ENCODE peak calls at places on chromosome 4, in ten cellular contexts. One of them, this sample, is unnamed.

GRCh38 chr4:111652986-111653385 is 492.3 kb upstream of the FAM241A start:
- DNase-seq in mammary epithelial cell: no peak
- DNase-seq in RWPE1: no peak
- DNase-seq in tibial artery: no peak
- DNase-seq in heart left ventricle: no peak
- DNase-seq in GM23338: no peak
- DNase-seq in HepG2: no peak
- DNase-seq in SK-N-MC: no peak
- DNase-seq in GM23248: no peak
- DNase-seq in cardiac muscle cell: no peak
- DNase-seq in this sample: no peak

GRCh38 chr4:17313194-17313593 is 198.7 kb downstream of the QDPR start:
- DNase-seq in mammary epithelial cell: no peak
- DNase-seq in RWPE1: no peak
- DNase-seq in tibial artery: no peak
- DNase-seq in heart left ventricle: no peak
- DNase-seq in GM23338: no peak
- DNase-seq in HepG2: no peak
- DNase-seq in SK-N-MC: no peak
- DNase-seq in GM23248: no peak
- DNase-seq in cardiac muscle cell: no peak
- DNase-seq in this sample: no peak

GRCh38 chr4:184451726-184452125 is 22.6 kb downstream of the IRF2 start:
- DNase-seq in mammary epithelial cell: no peak
- DNase-seq in RWPE1: no peak
- DNase-seq in tibial artery: no peak
- DNase-seq in heart left ventricle: no peak
- DNase-seq in GM23338: no peak
- DNase-seq in HepG2: no peak
- DNase-seq in SK-N-MC: no peak
- DNase-seq in GM23248: no peak
- DNase-seq in cardiac muscle cell: no peak
- DNase-seq in this sample: no peak

GRCh38 chr4:92121099-92121498 is 182.7 kb upstream of the GRID2 start:
- DNase-seq in mammary epithelial cell: no peak
- DNase-seq in RWPE1: no peak
- DNase-seq in tibial artery: no peak
- DNase-seq in heart left ventricle: no peak
- DNase-seq in GM23338: no peak
- DNase-seq in HepG2: no peak
- DNase-seq in SK-N-MC: no peak
- DNase-seq in GM23248: no peak
- DNase-seq in cardiac muscle cell: peak
- DNase-seq in this sample: no peak

GRCh38 chr4:24594887-24595286 is 10.5 kb upstream of the DHX15 start:
- DNase-seq in mammary epithelial cell: peak
- DNase-seq in RWPE1: no peak
- DNase-seq in tibial artery: no peak
- DNase-seq in heart left ventricle: no peak
- DNase-seq in GM23338: no peak
- DNase-seq in HepG2: peak
- DNase-seq in SK-N-MC: no peak
- DNase-seq in GM23248: no peak
- DNase-seq in cardiac muscle cell: peak
- DNase-seq in this sample: no peak

GRCh38 chr4:39085891-39086290 is 23.9 kb downstream of the KLHL5 start:
- DNase-seq in mammary epithelial cell: peak
- DNase-seq in RWPE1: no peak
- DNase-seq in tibial artery: no peak
- DNase-seq in heart left ventricle: no peak
- DNase-seq in GM23338: no peak
- DNase-seq in HepG2: no peak
- DNase-seq in SK-N-MC: no peak
- DNase-seq in GM23248: peak
- DNase-seq in cardiac muscle cell: peak
- DNase-seq in this sample: no peak

GRCh38 chr4:158327525-158327924 is 117.2 kb downstream of the TMEM144 start:
- DNase-seq in mammary epithelial cell: peak
- DNase-seq in RWPE1: no peak
- DNase-seq in tibial artery: no peak
- DNase-seq in heart left ventricle: no peak
- DNase-seq in GM23338: peak
- DNase-seq in HepG2: no peak
- DNase-seq in SK-N-MC: no peak
- DNase-seq in GM23248: no peak
- DNase-seq in cardiac muscle cell: no peak
- DNase-seq in this sample: no peak

GRCh38 chr4:4455199-4455865 is 68.4 kb downstream of the NSG1 start:
- DNase-seq in mammary epithelial cell: no peak
- DNase-seq in RWPE1: no peak
- DNase-seq in tibial artery: no peak
- DNase-seq in heart left ventricle: no peak
- DNase-seq in GM23338: no peak
- DNase-seq in HepG2: no peak
- DNase-seq in SK-N-MC: no peak
- DNase-seq in GM23248: no peak
- DNase-seq in cardiac muscle cell: no peak
- DNase-seq in this sample: no peak

GRCh38 chr4:69308634-69309033 is 28.4 kb downstream of the UGT2B28 start:
- DNase-seq in mammary epithelial cell: no peak
- DNase-seq in RWPE1: no peak
- DNase-seq in tibial artery: no peak
- DNase-seq in heart left ventricle: no peak
- DNase-seq in GM23338: no peak
- DNase-seq in HepG2: no peak
- DNase-seq in SK-N-MC: no peak
- DNase-seq in GM23248: no peak
- DNase-seq in cardiac muscle cell: no peak
- DNase-seq in this sample: no peak

GRCh38 chr4:38224850-38225249 is 264.7 kb downstream of the PTTG2 start:
- DNase-seq in mammary epithelial cell: no peak
- DNase-seq in RWPE1: no peak
- DNase-seq in tibial artery: no peak
- DNase-seq in heart left ventricle: no peak
- DNase-seq in GM23338: no peak
- DNase-seq in HepG2: no peak
- DNase-seq in SK-N-MC: no peak
- DNase-seq in GM23248: no peak
- DNase-seq in cardiac muscle cell: no peak
- DNase-seq in this sample: no peak

GRCh38 chr4:125316781-125317525 is 2.2 kb downstream of the FAT4 start:
- DNase-seq in mammary epithelial cell: peak
- DNase-seq in RWPE1: no peak
- DNase-seq in tibial artery: peak
- DNase-seq in heart left ventricle: peak
- DNase-seq in GM23338: peak
- DNase-seq in HepG2: no peak
- DNase-seq in SK-N-MC: no peak
- DNase-seq in GM23248: peak
- DNase-seq in cardiac muscle cell: peak
- DNase-seq in this sample: no peak

GRCh38 chr4:946517-947471 is 14.5 kb downstream of the TMEM175 start:
- DNase-seq in mammary epithelial cell: no peak
- DNase-seq in RWPE1: no peak
- DNase-seq in tibial artery: no peak
- DNase-seq in heart left ventricle: no peak
- DNase-seq in GM23338: no peak
- DNase-seq in HepG2: no peak
- DNase-seq in SK-N-MC: no peak
- DNase-seq in GM23248: no peak
- DNase-seq in cardiac muscle cell: no peak
- DNase-seq in this sample: no peak

GRCh38 chr4:54645830-54646229 is 11.9 kb upstream of the KIT start:
- DNase-seq in mammary epithelial cell: no peak
- DNase-seq in RWPE1: no peak
- DNase-seq in tibial artery: no peak
- DNase-seq in heart left ventricle: no peak
- DNase-seq in GM23338: no peak
- DNase-seq in HepG2: no peak
- DNase-seq in SK-N-MC: no peak
- DNase-seq in GM23248: peak
- DNase-seq in cardiac muscle cell: no peak
- DNase-seq in this sample: no peak

GRCh38 chr4:1616574-1616964 is 67.5 kb downstream of the FAM53A start:
- DNase-seq in mammary epithelial cell: no peak
- DNase-seq in RWPE1: no peak
- DNase-seq in tibial artery: no peak
- DNase-seq in heart left ventricle: no peak
- DNase-seq in GM23338: no peak
- DNase-seq in HepG2: no peak
- DNase-seq in SK-N-MC: no peak
- DNase-seq in GM23248: no peak
- DNase-seq in cardiac muscle cell: no peak
- DNase-seq in this sample: no peak

GRCh38 chr4:16636304-16636703 is 262.1 kb downstream of the LDB2 start:
- DNase-seq in mammary epithelial cell: no peak
- DNase-seq in RWPE1: no peak
- DNase-seq in tibial artery: no peak
- DNase-seq in heart left ventricle: no peak
- DNase-seq in GM23338: no peak
- DNase-seq in HepG2: no peak
- DNase-seq in SK-N-MC: no peak
- DNase-seq in GM23248: no peak
- DNase-seq in cardiac muscle cell: no peak
- DNase-seq in this sample: no peak

DNA sequence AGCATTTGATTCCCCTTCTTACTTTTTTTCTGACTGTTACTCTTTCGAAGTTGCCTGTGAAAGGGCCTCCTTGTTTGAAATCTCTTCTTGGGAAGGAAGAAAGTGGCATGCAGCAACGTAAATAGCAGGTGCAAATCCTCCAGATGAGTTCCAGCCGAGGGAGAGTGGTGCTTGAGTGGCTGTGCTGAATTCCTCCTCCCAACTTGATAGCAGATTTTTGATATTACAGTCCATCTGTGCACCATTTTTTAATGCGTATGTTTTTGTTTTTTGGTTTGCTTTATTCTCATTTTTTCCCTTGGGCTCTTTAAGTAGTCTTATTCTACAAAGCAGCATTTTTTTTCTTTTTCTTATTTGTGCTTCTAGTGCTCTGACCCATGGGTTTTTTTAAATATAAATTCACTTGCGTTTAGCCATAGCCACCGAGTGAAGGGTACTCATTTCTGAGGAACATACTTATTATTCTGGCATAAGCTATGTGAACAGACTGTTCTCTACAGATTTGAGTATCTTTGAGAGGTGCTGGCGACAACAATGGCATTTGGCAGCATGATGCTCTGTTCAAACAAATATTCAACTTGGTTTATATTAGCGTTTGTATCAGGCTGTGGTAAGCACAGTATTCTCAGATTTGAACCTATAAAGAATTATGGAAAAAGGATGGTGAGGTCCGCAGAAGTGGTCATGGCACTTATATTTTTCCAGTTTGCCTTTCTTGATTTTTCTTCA is 108.9 kb upstream of the LIMCH1 start:
- DNase-seq in mammary epithelial cell: no peak
- DNase-seq in RWPE1: no peak
- DNase-seq in tibial artery: no peak
- DNase-seq in heart left ventricle: no peak
- DNase-seq in GM23338: no peak
- DNase-seq in HepG2: no peak
- DNase-seq in SK-N-MC: no peak
- DNase-seq in GM23248: no peak
- DNase-seq in cardiac muscle cell: no peak
- DNase-seq in this sample: no peak
- H3K27ac ChIP-seq in mammary epithelial cell: no peak
- H3K27ac ChIP-seq in RWPE1: no peak
- H3K27ac ChIP-seq in tibial artery: peak
- H3K27ac ChIP-seq in heart left ventricle: peak
- H3K27ac ChIP-seq in GM23338: no peak
- H3K27ac ChIP-seq in HepG2: no peak
- H3K27ac ChIP-seq in SK-N-MC: peak
- H3K27ac ChIP-seq in GM23248: no peak
- H3K27ac ChIP-seq in cardiac muscle cell: no peak
- H3K27ac ChIP-seq in this sample: peak

DNA sequence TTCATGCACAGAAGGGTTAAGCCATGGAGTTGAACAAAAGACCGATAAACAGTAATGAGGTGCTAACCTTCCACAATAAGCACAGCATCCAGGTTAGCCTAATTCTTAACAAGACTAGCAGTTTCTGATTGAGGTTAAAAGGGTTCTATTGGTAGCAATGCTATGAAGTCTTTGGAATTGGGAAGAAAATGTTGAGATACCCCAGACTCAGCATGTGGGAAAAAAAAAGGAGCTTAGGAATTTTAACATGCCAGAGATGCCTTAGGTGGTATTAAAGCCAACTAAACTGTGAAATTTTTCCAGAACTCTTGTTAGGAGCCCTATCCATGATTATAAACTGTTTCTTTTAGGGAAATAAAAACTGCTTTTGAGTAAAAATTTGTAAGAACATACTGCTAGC is 391.7 kb downstream of the GABRG1 start:
- DNase-seq in mammary epithelial cell: no peak
- DNase-seq in RWPE1: no peak
- DNase-seq in tibial artery: no peak
- DNase-seq in heart left ventricle: no peak
- DNase-seq in GM23338: peak
- DNase-seq in HepG2: no peak
- DNase-seq in SK-N-MC: no peak
- DNase-seq in GM23248: no peak
- DNase-seq in cardiac muscle cell: no peak
- DNase-seq in this sample: no peak
- H3K27ac ChIP-seq in mammary epithelial cell: no peak
- H3K27ac ChIP-seq in RWPE1: no peak
- H3K27ac ChIP-seq in tibial artery: no peak
- H3K27ac ChIP-seq in heart left ventricle: no peak
- H3K27ac ChIP-seq in GM23338: no peak
- H3K27ac ChIP-seq in HepG2: no peak
- H3K27ac ChIP-seq in SK-N-MC: no peak
- H3K27ac ChIP-seq in GM23248: no peak
- H3K27ac ChIP-seq in cardiac muscle cell: no peak
- H3K27ac ChIP-seq in this sample: no peak

DNA sequence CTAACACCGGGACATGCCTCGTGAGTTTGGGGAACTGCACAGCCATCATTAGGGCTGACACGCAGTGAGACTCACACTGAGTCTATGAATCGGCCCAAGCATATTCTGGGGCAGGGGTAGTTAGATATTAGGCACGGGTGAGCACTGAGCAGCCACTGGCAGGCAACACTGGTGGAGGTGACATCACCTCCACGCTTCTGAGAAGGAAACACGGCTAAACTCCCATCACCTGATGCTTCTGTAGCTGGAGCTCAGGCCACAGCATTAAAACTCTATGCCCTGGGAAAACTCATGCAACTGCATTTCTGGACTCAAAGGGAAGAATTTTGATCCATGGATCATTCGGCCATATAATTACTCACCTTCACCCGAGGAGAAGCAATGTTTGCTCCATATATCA is 100.8 kb upstream of the OTUD4 start:
- DNase-seq in mammary epithelial cell: no peak
- DNase-seq in RWPE1: no peak
- DNase-seq in tibial artery: no peak
- DNase-seq in heart left ventricle: no peak
- DNase-seq in GM23338: no peak
- DNase-seq in HepG2: no peak
- DNase-seq in SK-N-MC: no peak
- DNase-seq in GM23248: no peak
- DNase-seq in cardiac muscle cell: no peak
- DNase-seq in this sample: no peak
- H3K27ac ChIP-seq in mammary epithelial cell: no peak
- H3K27ac ChIP-seq in RWPE1: no peak
- H3K27ac ChIP-seq in tibial artery: no peak
- H3K27ac ChIP-seq in heart left ventricle: no peak
- H3K27ac ChIP-seq in GM23338: no peak
- H3K27ac ChIP-seq in HepG2: no peak
- H3K27ac ChIP-seq in SK-N-MC: no peak
- H3K27ac ChIP-seq in GM23248: no peak
- H3K27ac ChIP-seq in cardiac muscle cell: no peak
- H3K27ac ChIP-seq in this sample: no peak

GRCh38 chr4:137375111-137375850 is 157.0 kb downstream of the PCDH18 start:
- DNase-seq in mammary epithelial cell: no peak
- DNase-seq in RWPE1: no peak
- DNase-seq in tibial artery: no peak
- DNase-seq in heart left ventricle: no peak
- DNase-seq in GM23338: no peak
- DNase-seq in HepG2: no peak
- DNase-seq in SK-N-MC: no peak
- DNase-seq in GM23248: peak
- DNase-seq in cardiac muscle cell: peak
- DNase-seq in this sample: no peak
- H3K27ac ChIP-seq in mammary epithelial cell: no peak
- H3K27ac ChIP-seq in RWPE1: no peak
- H3K27ac ChIP-seq in tibial artery: peak
- H3K27ac ChIP-seq in heart left ventricle: no peak
- H3K27ac ChIP-seq in GM23338: no peak
- H3K27ac ChIP-seq in HepG2: no peak
- H3K27ac ChIP-seq in SK-N-MC: no peak
- H3K27ac ChIP-seq in GM23248: peak
- H3K27ac ChIP-seq in cardiac muscle cell: no peak
- H3K27ac ChIP-seq in this sample: no peak